ENCODE peak calls at places on chromosomes 6 and 20, in four cellular contexts. One of them, this sample, is unnamed.

GRCh38 chr6:111239455-111239854 is 152.2 kb downstream of the SLC16A10 start:
- DNase-seq in occipital lobe: no peak
- DNase-seq in stimulated activated CD8-positive, alpha-beta memory T cell treated with anti-CD3 and anti-CD28 coated beads, Interleukin-15, amount 100 ng/mL, for 4 hours: no peak
- DNase-seq in PC-9: no peak
- DNase-seq in this sample: no peak

GRCh38 chr6:15036690-15037245 is 209.1 kb upstream of the JARID2 start:
- DNase-seq in stimulated activated CD8-positive, alpha-beta memory T cell treated with anti-CD3 and anti-CD28 coated beads, Interleukin-15, amount 100 ng/mL, for 4 hours: no peak
- DNase-seq in occipital lobe: peak
- DNase-seq in PC-9: peak
- DNase-seq in this sample: no peak

GRCh38 chr6:124982669-124983068 is 20.4 kb downstream of the RNF217 start:
- DNase-seq in stimulated activated CD8-positive, alpha-beta memory T cell treated with anti-CD3 and anti-CD28 coated beads, Interleukin-15, amount 100 ng/mL, for 4 hours: no peak
- DNase-seq in occipital lobe: no peak
- DNase-seq in PC-9: no peak
- DNase-seq in this sample: no peak

GRCh38 chr6:169173532-169174268 is 79.9 kb downstream of the THBS2 start:
- DNase-seq in PC-9: no peak
- DNase-seq in stimulated activated CD8-positive, alpha-beta memory T cell treated with anti-CD3 and anti-CD28 coated beads, Interleukin-15, amount 100 ng/mL, for 4 hours: no peak
- DNase-seq in occipital lobe: no peak
- DNase-seq in this sample: no peak

GRCh38 chr6:135087803-135088202 is 33.2 kb upstream of the HBS1L start:
- DNase-seq in PC-9: no peak
- DNase-seq in stimulated activated CD8-positive, alpha-beta memory T cell treated with anti-CD3 and anti-CD28 coated beads, Interleukin-15, amount 100 ng/mL, for 4 hours: no peak
- DNase-seq in occipital lobe: no peak
- DNase-seq in this sample: no peak

GRCh38 chr6:155089746-155090145 is 94.6 kb downstream of the TIAM2 start:
- DNase-seq in occipital lobe: no peak
- DNase-seq in PC-9: no peak
- DNase-seq in stimulated activated CD8-positive, alpha-beta memory T cell treated with anti-CD3 and anti-CD28 coated beads, Interleukin-15, amount 100 ng/mL, for 4 hours: no peak
- DNase-seq in this sample: peak

GRCh38 chr6:87396595-87397392 is 11.0 kb upstream of the CFAP206 start:
- DNase-seq in occipital lobe: no peak
- DNase-seq in PC-9: no peak
- DNase-seq in stimulated activated CD8-positive, alpha-beta memory T cell treated with anti-CD3 and anti-CD28 coated beads, Interleukin-15, amount 100 ng/mL, for 4 hours: no peak
- DNase-seq in this sample: no peak

GRCh38 chr6:195861-196360 is 96.4 kb upstream of the DUSP22 start:
- DNase-seq in PC-9: no peak
- DNase-seq in occipital lobe: no peak
- DNase-seq in stimulated activated CD8-positive, alpha-beta memory T cell treated with anti-CD3 and anti-CD28 coated beads, Interleukin-15, amount 100 ng/mL, for 4 hours: peak
- DNase-seq in this sample: no peak

GRCh38 chr6:11317885-11318771 is 85.7 kb upstream of the NEDD9 start:
- DNase-seq in occipital lobe: peak
- DNase-seq in PC-9: peak
- DNase-seq in stimulated activated CD8-positive, alpha-beta memory T cell treated with anti-CD3 and anti-CD28 coated beads, Interleukin-15, amount 100 ng/mL, for 4 hours: peak
- DNase-seq in this sample: peak

GRCh38 chr20:45506927-45507820 is 8.2 kb downstream of the SPINT3 start:
- DNase-seq in PC-9: no peak
- DNase-seq in occipital lobe: no peak
- DNase-seq in stimulated activated CD8-positive, alpha-beta memory T cell treated with anti-CD3 and anti-CD28 coated beads, Interleukin-15, amount 100 ng/mL, for 4 hours: no peak
- DNase-seq in this sample: no peak

GRCh38 chr6:169445661-169446581 is 192.3 kb upstream of the THBS2 start:
- DNase-seq in PC-9: no peak
- DNase-seq in occipital lobe: no peak
- DNase-seq in stimulated activated CD8-positive, alpha-beta memory T cell treated with anti-CD3 and anti-CD28 coated beads, Interleukin-15, amount 100 ng/mL, for 4 hours: no peak
- DNase-seq in this sample: no peak

GRCh38 chr20:43681468-43681942 is 14.6 kb downstream of the MYBL2 start:
- DNase-seq in stimulated activated CD8-positive, alpha-beta memory T cell treated with anti-CD3 and anti-CD28 coated beads, Interleukin-15, amount 100 ng/mL, for 4 hours: no peak
- DNase-seq in PC-9: no peak
- DNase-seq in occipital lobe: no peak
- DNase-seq in this sample: no peak

GRCh38 chr6:37014667-37015066 is 9.2 kb downstream of the FGD2 start:
- DNase-seq in occipital lobe: no peak
- DNase-seq in PC-9: no peak
- DNase-seq in stimulated activated CD8-positive, alpha-beta memory T cell treated with anti-CD3 and anti-CD28 coated beads, Interleukin-15, amount 100 ng/mL, for 4 hours: no peak
- DNase-seq in this sample: no peak

GRCh38 chr6:4852938-4853337 is 76.7 kb downstream of the CDYL start:
- DNase-seq in stimulated activated CD8-positive, alpha-beta memory T cell treated with anti-CD3 and anti-CD28 coated beads, Interleukin-15, amount 100 ng/mL, for 4 hours: no peak
- DNase-seq in occipital lobe: no peak
- DNase-seq in PC-9: no peak
- DNase-seq in this sample: no peak

GRCh38 chr20:62991863-62992262 is 14.9 kb downstream of the BHLHE23 start:
- DNase-seq in stimulated activated CD8-positive, alpha-beta memory T cell treated with anti-CD3 and anti-CD28 coated beads, Interleukin-15, amount 100 ng/mL, for 4 hours: no peak
- DNase-seq in occipital lobe: no peak
- DNase-seq in PC-9: no peak
- DNase-seq in this sample: no peak

GRCh38 chr6:22313796-22314195 is 17.0 kb upstream of the PRL start:
- DNase-seq in stimulated activated CD8-positive, alpha-beta memory T cell treated with anti-CD3 and anti-CD28 coated beads, Interleukin-15, amount 100 ng/mL, for 4 hours: no peak
- DNase-seq in PC-9: no peak
- DNase-seq in occipital lobe: no peak
- DNase-seq in this sample: no peak

GRCh38 chr6:144349690-144350132 is 64.6 kb downstream of the UTRN start:
- DNase-seq in PC-9: no peak
- DNase-seq in stimulated activated CD8-positive, alpha-beta memory T cell treated with anti-CD3 and anti-CD28 coated beads, Interleukin-15, amount 100 ng/mL, for 4 hours: no peak
- DNase-seq in occipital lobe: no peak
- DNase-seq in this sample: peak

GRCh38 chr6:125910518-125910917 is 46.1 kb upstream of the HINT3 start:
- DNase-seq in PC-9: no peak
- DNase-seq in occipital lobe: no peak
- DNase-seq in stimulated activated CD8-positive, alpha-beta memory T cell treated with anti-CD3 and anti-CD28 coated beads, Interleukin-15, amount 100 ng/mL, for 4 hours: no peak
- DNase-seq in this sample: no peak

GRCh38 chr6:41200901-41201783 is at the start of gene TREML2:
- DNase-seq in PC-9: no peak
- DNase-seq in stimulated activated CD8-positive, alpha-beta memory T cell treated with anti-CD3 and anti-CD28 coated beads, Interleukin-15, amount 100 ng/mL, for 4 hours: no peak
- DNase-seq in occipital lobe: no peak
- DNase-seq in this sample: no peak

GRCh38 chr6:106974337-106974998 is at the start of gene CD24:
- DNase-seq in occipital lobe: no peak
- DNase-seq in PC-9: peak
- DNase-seq in stimulated activated CD8-positive, alpha-beta memory T cell treated with anti-CD3 and anti-CD28 coated beads, Interleukin-15, amount 100 ng/mL, for 4 hours: no peak
- DNase-seq in this sample: peak

GRCh38 chr6:31532644-31533454 is 4.1 kb downstream of the MCCD1 start:
- DNase-seq in stimulated activated CD8-positive, alpha-beta memory T cell treated with anti-CD3 and anti-CD28 coated beads, Interleukin-15, amount 100 ng/mL, for 4 hours: no peak
- DNase-seq in occipital lobe: no peak
- DNase-seq in PC-9: no peak
- DNase-seq in this sample: no peak

GRCh38 chr6:100818066-100818465 is 63.1 kb downstream of the ASCC3 start:
- DNase-seq in occipital lobe: no peak
- DNase-seq in stimulated activated CD8-positive, alpha-beta memory T cell treated with anti-CD3 and anti-CD28 coated beads, Interleukin-15, amount 100 ng/mL, for 4 hours: no peak
- DNase-seq in PC-9: no peak
- DNase-seq in this sample: no peak

GRCh38 chr6:128112494-128112893 is 211.6 kb upstream of the THEMIS start:
- DNase-seq in occipital lobe: no peak
- DNase-seq in stimulated activated CD8-positive, alpha-beta memory T cell treated with anti-CD3 and anti-CD28 coated beads, Interleukin-15, amount 100 ng/mL, for 4 hours: no peak
- DNase-seq in PC-9: no peak
- DNase-seq in this sample: peak

GRCh38 chr20:4601630-4602296 is 119.9 kb upstream of the PRND start:
- DNase-seq in occipital lobe: peak
- DNase-seq in PC-9: peak
- DNase-seq in stimulated activated CD8-positive, alpha-beta memory T cell treated with anti-CD3 and anti-CD28 coated beads, Interleukin-15, amount 100 ng/mL, for 4 hours: no peak
- DNase-seq in this sample: peak

GRCh38 chr20:56730003-56730402 is 100.9 kb downstream of the TFAP2C start:
- DNase-seq in occipital lobe: no peak
- DNase-seq in PC-9: no peak
- DNase-seq in stimulated activated CD8-positive, alpha-beta memory T cell treated with anti-CD3 and anti-CD28 coated beads, Interleukin-15, amount 100 ng/mL, for 4 hours: no peak
- DNase-seq in this sample: no peak

GRCh38 chr6:72748759-72749158 is 126.9 kb downstream of the KCNQ5 start:
- DNase-seq in PC-9: no peak
- DNase-seq in occipital lobe: no peak
- DNase-seq in stimulated activated CD8-positive, alpha-beta memory T cell treated with anti-CD3 and anti-CD28 coated beads, Interleukin-15, amount 100 ng/mL, for 4 hours: no peak
- DNase-seq in this sample: peak

GRCh38 chr6:118787746-118788419 is 106.1 kb upstream of the ASF1A start:
- DNase-seq in PC-9: no peak
- DNase-seq in stimulated activated CD8-positive, alpha-beta memory T cell treated with anti-CD3 and anti-CD28 coated beads, Interleukin-15, amount 100 ng/mL, for 4 hours: no peak
- DNase-seq in occipital lobe: no peak
- DNase-seq in this sample: no peak

GRCh38 chr6:90256698-90257485 is 39.8 kb downstream of the BACH2 start:
- DNase-seq in stimulated activated CD8-positive, alpha-beta memory T cell treated with anti-CD3 and anti-CD28 coated beads, Interleukin-15, amount 100 ng/mL, for 4 hours: no peak
- DNase-seq in occipital lobe: no peak
- DNase-seq in PC-9: no peak
- DNase-seq in this sample: no peak

GRCh38 chr20:10673176-10673830 is 496 bp downstream of the JAG1 start:
- DNase-seq in stimulated activated CD8-positive, alpha-beta memory T cell treated with anti-CD3 and anti-CD28 coated beads, Interleukin-15, amount 100 ng/mL, for 4 hours: no peak
- DNase-seq in PC-9: peak
- DNase-seq in occipital lobe: peak
- DNase-seq in this sample: peak

GRCh38 chr6:107116328-107116892 is 1.1 kb upstream of the BEND3 start:
- DNase-seq in occipital lobe: no peak
- DNase-seq in stimulated activated CD8-positive, alpha-beta memory T cell treated with anti-CD3 and anti-CD28 coated beads, Interleukin-15, amount 100 ng/mL, for 4 hours: no peak
- DNase-seq in PC-9: no peak
- DNase-seq in this sample: peak

GRCh38 chr20:53136473-53136872 is 164.3 kb downstream of the TSHZ2 start:
- DNase-seq in occipital lobe: no peak
- DNase-seq in stimulated activated CD8-positive, alpha-beta memory T cell treated with anti-CD3 and anti-CD28 coated beads, Interleukin-15, amount 100 ng/mL, for 4 hours: no peak
- DNase-seq in PC-9: no peak
- DNase-seq in this sample: no peak